ENCODE peak calls at places on chromosomes 4 and X, in eight cellular contexts. F, U, T, N, A, O, V and X are unnamed samples.

GRCh38 chr4:24995346-24995745 is 35.4 kb downstream of the LGI2 start:
- DNase-seq in F (no peak), U (no peak), T (no peak), N (no peak), A (no peak), O (peak; percentile 6), V (no peak), X (no peak)

GRCh38 chrX:95762716-95763115 is 921.9 kb upstream of the DIAPH2 start:
- DNase-seq in F (peak; percentile 43), U (no peak), T (no peak), N (no peak), A (no peak), O (no peak), V (no peak), X (no peak)

GRCh38 chrX:148572332-148572731 is 71.9 kb downstream of the AFF2 start:
- DNase-seq in F (no peak), U (no peak), T (no peak), N (no peak), A (peak; percentile 35), O (no peak), V (no peak), X (no peak)

GRCh38 chr4:150297861-150298474 is 219.7 kb downstream of the DCLK2 start:
- DNase-seq in F (peak; percentile 49), U (no peak), T (no peak), N (no peak), A (peak; percentile 63), O (peak; percentile 60), V (peak; percentile 76), X (no peak)

GRCh38 chrX:65196758-65197371 is 220.6 kb upstream of the ZC4H2 start:
- DNase-seq in F (peak; percentile 96), U (no peak), T (no peak), N (no peak), A (no peak), O (no peak), V (peak; percentile 63), X (peak; percentile 82)

GRCh38 chr4:188282620-188283232 is 143.5 kb downstream of the TRIML1 start:
- DNase-seq in F (peak; percentile 40), U (no peak), T (no peak), N (no peak), A (no peak), O (no peak), V (no peak), X (peak; percentile 66)

GRCh38 chr4:125323547-125324100 is 8.9 kb downstream of the FAT4 start:
- DNase-seq in F (peak; percentile 22), U (no peak), T (no peak), N (no peak), A (peak; percentile 81), O (peak; percentile 67), V (no peak), X (no peak)

GRCh38 chr4:140617494-140618060 is 48.8 kb upstream of the UCP1 start:
- DNase-seq in F (no peak), U (no peak), T (no peak), N (no peak), A (no peak), O (no peak), V (no peak), X (no peak)

GRCh38 chr4:80307183-80307735 is 28.3 kb upstream of the CFAP299 start:
- DNase-seq in F (peak; percentile 27), U (no peak), T (no peak), N (no peak), A (peak; percentile 78), O (peak; percentile 78), V (no peak), X (no peak)

GRCh38 chr4:3288571-3289094 is 4.2 kb upstream of the RGS12 start:
- DNase-seq in F (no peak), U (no peak), T (peak; percentile 45), N (no peak), A (no peak), O (no peak), V (no peak), X (no peak)

GRCh38 chr4:18844726-18845125 is 823.2 kb upstream of the LCORL start:
- DNase-seq in F (no peak), U (peak; percentile 12), T (no peak), N (no peak), A (peak; percentile 8), O (peak; percentile 67), V (no peak), X (no peak)

GRCh38 chr4:85755285-85755684 is 280.3 kb downstream of the ARHGAP24 start:
- DNase-seq in F (no peak), U (no peak), T (no peak), N (no peak), A (no peak), O (no peak), V (no peak), X (no peak)

GRCh38 chr4:114512595-114513295 is 85.9 kb upstream of the UGT8 start:
- DNase-seq in F (no peak), U (no peak), T (no peak), N (no peak), A (peak; percentile 94), O (peak; percentile 11), V (no peak), X (no peak)

GRCh38 chrX:36434521-36434920 is 515.0 kb downstream of the CFAP47 start:
- DNase-seq in F (no peak), U (no peak), T (no peak), N (no peak), A (peak; percentile 19), O (no peak), V (no peak), X (no peak)

GRCh38 chrX:39440734-39441305 is 639.6 kb downstream of the MID1IP1 start:
- DNase-seq in F (peak; percentile 14), U (no peak), T (no peak), N (no peak), A (no peak), O (no peak), V (peak; percentile 28), X (no peak)

GRCh38 chr4:22014222-22014741 is 65.7 kb upstream of the KCNIP4 start:
- DNase-seq in F (no peak), U (no peak), T (no peak), N (no peak), A (peak; percentile 5), O (peak; percentile 55), V (no peak), X (no peak)

GRCh38 chrX:153921511-153922285 is 4.4 kb downstream of the ARHGAP4 start:
- DNase-seq in F (no peak), U (no peak), T (no peak), N (no peak), A (no peak), O (no peak), V (no peak), X (no peak)

GRCh38 chr4:169100656-169101055 is 90.6 kb upstream of the CBR4 start:
- DNase-seq in F (peak; percentile 76), U (no peak), T (no peak), N (no peak), A (no peak), O (no peak), V (no peak), X (no peak)

GRCh38 chrX:115642304-115642703 is 81.3 kb downstream of the PLS3 start:
- DNase-seq in F (peak; percentile 23), U (no peak), T (no peak), N (peak; percentile 5), A (no peak), O (no peak), V (no peak), X (peak; percentile 45)

GRCh38 chr4:76714226-76714625 is 183.7 kb downstream of the SOWAHB start:
- DNase-seq in F (no peak), U (no peak), T (no peak), N (no peak), A (no peak), O (no peak), V (no peak), X (no peak)

GRCh38 chr4:175422331-175422730 is 389.7 kb downstream of the GPM6A start:
- DNase-seq in F (no peak), U (peak; percentile 19), T (no peak), N (no peak), A (no peak), O (peak; percentile 81), V (no peak), X (no peak)

GRCh38 chr4:6591305-6591704 is 16.3 kb downstream of the MAN2B2 start:
- DNase-seq in F (no peak), U (no peak), T (no peak), N (no peak), A (no peak), O (no peak), V (no peak), X (no peak)

GRCh38 chrX:129318375-129318774 is 204.9 kb downstream of the SMARCA1 start:
- DNase-seq in F (peak; percentile 15), U (no peak), T (no peak), N (no peak), A (peak; percentile 13), O (peak; percentile 26), V (no peak), X (no peak)

GRCh38 chr4:54076673-54077072 is 12.3 kb upstream of the CHIC2 start:
- DNase-seq in F (no peak), U (no peak), T (no peak), N (no peak), A (no peak), O (peak; percentile 49), V (no peak), X (no peak)

GRCh38 chrX:1231850-1232505 is 19.5 kb upstream of the CRLF2 start:
- DNase-seq in F (no peak), U (no peak), T (no peak), N (no peak), A (no peak), O (no peak), V (peak; percentile 9), X (no peak)

GRCh38 chr4:182555997-182556418 is 312.8 kb downstream of the TENM3 start:
- DNase-seq in F (peak; percentile 91), U (peak; percentile 47), T (no peak), N (no peak), A (peak; percentile 50), O (peak; percentile 83), V (no peak), X (peak; percentile 47)

GRCh38 chrX:153877571-153878261 is 8.3 kb downstream of the L1CAM start:
- DNase-seq in F (no peak), U (no peak), T (no peak), N (no peak), A (no peak), O (no peak), V (no peak), X (no peak)